ENCODE peak calls at places on chromosome 21, in four cellular contexts. L is MV-4-11, J is NCI-H1092 treated with DMSO at 0.1 percent for 48 hours, R is Right ventricle myocardium superior. S is an unnamed sample.

GRCh38 chr21:35309316-35309715 is 260.2 kb upstream of the RUNX1 start:
- DNase-seq in L (no peak), J (no peak), R (no peak), S (no peak)

GRCh38 chr21:38386967-38387366 is 111.3 kb downstream of the ERG start:
- DNase-seq in L (peak), J (no peak), R (no peak), S (no peak)

GRCh38 chr21:33212159-33212851 is 17.4 kb upstream of the IFNAR2 start:
- DNase-seq in L (peak), J (no peak), R (no peak), S (no peak)

GRCh38 chr21:38301321-38302214 is 44.8 kb downstream of the KCNJ15 start:
- DNase-seq in L (no peak), J (no peak), R (no peak), S (no peak)

GRCh38 chr21:38136201-38136600 is 120.6 kb upstream of the KCNJ15 start:
- DNase-seq in L (no peak), J (peak), R (no peak), S (no peak)

GRCh38 chr21:40466893-40467483 is 380.0 kb downstream of the DSCAM start:
- DNase-seq in L (no peak), J (peak), R (no peak), S (no peak)

GRCh38 chr21:27206368-27206982 is 239.6 kb upstream of the ADAMTS5 start:
- DNase-seq in L (no peak), J (no peak), R (no peak), S (no peak)

GRCh38 chr21:30391615-30392014 is 4.2 kb upstream of the KRTAP13-1 start:
- DNase-seq in L (no peak), J (no peak), R (no peak), S (no peak)

GRCh38 chr21:22993822-22994574 is 1995.8 kb downstream of the NCAM2 start:
- DNase-seq in L (no peak), J (peak), R (no peak), S (no peak)

GRCh38 chr21:45027241-45028196 is 46.9 kb upstream of the ADARB1 start:
- DNase-seq in L (no peak), J (no peak), R (peak), S (no peak)

GRCh38 chr21:41707231-41707988 is 59.4 kb downstream of the RIPK4 start:
- DNase-seq in L (no peak), J (no peak), R (no peak), S (peak)

GRCh38 chr21:32413697-32414578 is 1.4 kb downstream of the EVA1C start:
- DNase-seq in L (no peak), J (no peak), R (no peak), S (no peak)

GRCh38 chr21:38306833-38307232 is 50.0 kb downstream of the KCNJ15 start:
- DNase-seq in L (peak), J (no peak), R (no peak), S (no peak)

GRCh38 chr21:35072960-35073359 is 23.9 kb upstream of the RUNX1 start:
- DNase-seq in L (no peak), J (no peak), R (peak), S (no peak)

GRCh38 chr21:31425158-31425557 is 81.1 kb upstream of the TIAM1 start:
- DNase-seq in L (no peak), J (no peak), R (no peak), S (no peak)

GRCh38 chr21:38807987-38808386 is 2.3 kb downstream of the ETS2 start:
- DNase-seq in L (no peak), J (no peak), R (no peak), S (no peak)

GRCh38 chr21:18840239-18840638 is 436.7 kb upstream of the TMPRSS15 start:
- DNase-seq in L (peak), J (no peak), R (no peak), S (no peak)

GRCh38 chr21:23694396-23694795 is 1912.9 kb downstream of the MRPL39 start:
- DNase-seq in L (no peak), J (no peak), R (no peak), S (no peak)

GRCh38 chr21:15367061-15367626 is 302.3 kb upstream of the NRIP1 start:
- DNase-seq in L (no peak), J (no peak), R (no peak), S (no peak)

GRCh38 chr21:40386301-40386911 is 460.6 kb downstream of the DSCAM start:
- DNase-seq in L (peak), J (peak), R (peak), S (no peak)

GRCh38 chr21:37149411-37149810 is 76.4 kb downstream of the TTC3 start:
- DNase-seq in L (no peak), J (no peak), R (no peak), S (no peak)

GRCh38 chr21:39669485-39669884 is 56.7 kb downstream of the B3GALT5 start:
- DNase-seq in L (no peak), J (peak), R (no peak), S (no peak)

GRCh38 chr21:37873655-37874054 is 42.6 kb downstream of the KCNJ6 start:
- DNase-seq in L (no peak), J (no peak), R (no peak), S (no peak)

GRCh38 chr21:21238882-21239400 is 240.7 kb downstream of the NCAM2 start:
- DNase-seq in L (no peak), J (no peak), R (no peak), S (no peak)

GRCh38 chr21:15250384-15250783 is 185.6 kb upstream of the NRIP1 start:
- DNase-seq in L (no peak), J (no peak), R (no peak), S (no peak)

GRCh38 chr21:42571391-42572150 is 57.9 kb downstream of the SLC37A1 start:
- DNase-seq in L (no peak), J (peak), R (peak), S (no peak)

GRCh38 chr21:42352433-42353095 is 1.8 kb upstream of the TFF2 start:
- DNase-seq in L (no peak), J (no peak), R (no peak), S (no peak)

GRCh38 chr21:43276811-43277210 is 108.0 kb downstream of the CRYAA start:
- DNase-seq in L (no peak), J (no peak), R (peak), S (no peak)

GRCh38 chr21:41767606-41768370 is 936 bp upstream of the RIPK4 start:
- DNase-seq in L (no peak), J (no peak), R (no peak), S (no peak)

GRCh38 chr21:44969965-44970755 is 30.3 kb downstream of the SLX9 start:
- DNase-seq in L (no peak), J (no peak), R (no peak), S (no peak)

GRCh38 chr21:15164678-15165303 is 100.0 kb upstream of the NRIP1 start:
- DNase-seq in L (peak), J (no peak), R (no peak), S (no peak)

GRCh38 chr21:32770514-32771133 is 931 bp downstream of the PAXBP1 start:
- DNase-seq in L (no peak), J (peak), R (peak), S (no peak)

GRCh38 chr21:38925923-38926322 is 120.2 kb downstream of the ETS2 start:
- DNase-seq in L (peak), J (peak), R (peak), S (no peak)

S was measured in DMS79.